ENCODE peak calls at places on chromosomes 7 and 10, in eight cellular contexts. D, Y, P, O, S, M, A and H are unnamed samples.

GRCh38 chr10:16989826-16990293 is 139.8 kb downstream of the CUBN start:
- DNase-seq in S (no peak), Y (no peak), A (peak), O (no peak), P (no peak), D (no peak), M (no peak), H (no peak)

GRCh38 chr7:9013940-9014339 is 580.5 kb downstream of the NXPH1 start:
- DNase-seq in Y (no peak), D (no peak), S (no peak), O (no peak), P (no peak), M (no peak), A (no peak), H (no peak)

GRCh38 chr7:78220754-78221153 is 422.2 kb downstream of the PHTF2 start:
- DNase-seq in Y (no peak), A (no peak), P (no peak), D (no peak), O (no peak), M (no peak), S (no peak), H (no peak)

GRCh38 chr7:101560856-101561255 is 68.2 kb downstream of the MYL10 start:
- DNase-seq in D (no peak), P (no peak), Y (no peak), S (no peak), O (no peak), M (no peak), A (no peak), H (no peak)

GRCh38 chr10:9342865-9343450 is 1288.5 kb downstream of the GATA3 start:
- DNase-seq in M (no peak), P (no peak), Y (no peak), O (no peak), S (no peak), D (peak), A (peak), H (peak)

GRCh38 chr7:128929201-128929808 is 8.4 kb upstream of the IRF5 start:
- DNase-seq in O (no peak), P (no peak), A (no peak), S (no peak), D (no peak), M (no peak), Y (no peak), H (no peak)

GRCh38 chr10:74585231-74586087 is 240.9 kb upstream of the KAT6B start:
- DNase-seq in Y (peak), S (peak), P (no peak), D (no peak), M (no peak), A (no peak), O (no peak), H (no peak)

GRCh38 chr10:12531305-12531738 is 182.0 kb downstream of the CAMK1D start:
- DNase-seq in M (no peak), P (no peak), O (no peak), S (no peak), A (no peak), D (no peak), Y (no peak), H (no peak)

GRCh38 chr7:89994483-89994882 is 159.8 kb upstream of the STEAP1 start:
- DNase-seq in O (no peak), Y (no peak), A (no peak), D (no peak), S (no peak), P (no peak), M (no peak), H (no peak)

GRCh38 chr10:50882540-50882983 is 2.9 kb downstream of the A1CF start:
- DNase-seq in Y (no peak), P (no peak), D (no peak), O (no peak), M (no peak), A (no peak), S (no peak), H (no peak)

GRCh38 chr10:111076191-111076681 is 593 bp upstream of the ADRA2A start:
- DNase-seq in P (peak), A (peak), D (peak), M (no peak), O (peak), S (peak), Y (peak), H (peak)

GRCh38 chr7:101208794-101209193 is 8.0 kb upstream of the MOGAT3 start:
- DNase-seq in M (no peak), Y (no peak), P (no peak), O (no peak), A (no peak), S (no peak), D (no peak), H (no peak)

GRCh38 chr10:48614481-48615383 is 9.9 kb upstream of the ARHGAP22 start:
- DNase-seq in D (no peak), M (no peak), A (peak), Y (no peak), O (no peak), P (no peak), S (no peak), H (no peak)

GRCh38 chr7:120833551-120833950 is 24.4 kb downstream of the TSPAN12 start:
- DNase-seq in D (no peak), A (no peak), S (no peak), P (no peak), M (no peak), O (no peak), Y (no peak), H (no peak)

GRCh38 chr10:90148121-90148855 is 446.9 kb downstream of the KIF20B start:
- DNase-seq in A (peak), D (peak), S (no peak), P (peak), O (no peak), M (no peak), Y (no peak), H (peak)

GRCh38 chr7:876972-877311 is 588 bp downstream of the GET4 start:
- DNase-seq in P (no peak), M (no peak), D (no peak), S (no peak), A (peak), Y (peak), O (no peak), H (peak)

GRCh38 chr10:96287392-96288105 is 16.2 kb upstream of the BLNK start:
- DNase-seq in Y (no peak), M (no peak), D (no peak), S (no peak), P (no peak), A (no peak), O (no peak), H (peak)

GRCh38 chr10:28181478-28182096 is 121.3 kb downstream of the MPP7 start:
- DNase-seq in O (no peak), S (no peak), D (no peak), P (no peak), M (no peak), A (peak), Y (no peak), H (no peak)

GRCh38 chr7:85972504-85973141 is 671.1 kb upstream of the GRM3 start:
- DNase-seq in M (no peak), S (no peak), D (no peak), O (no peak), P (no peak), Y (no peak), A (no peak), H (no peak)

GRCh38 chr10:122085423-122085911 is 96.5 kb downstream of the TACC2 start:
- DNase-seq in D (no peak), S (no peak), M (no peak), P (no peak), A (no peak), Y (no peak), O (no peak), H (no peak)

GRCh38 chr7:37730489-37730888 is 46.9 kb downstream of the GPR141 start:
- DNase-seq in Y (no peak), M (no peak), P (no peak), O (no peak), D (no peak), A (no peak), S (no peak), H (no peak)

GRCh38 chr7:18499407-18500197 is 4.1 kb downstream of the HDAC9 start:
- DNase-seq in O (peak), P (no peak), S (no peak), Y (no peak), D (no peak), M (no peak), A (no peak), H (no peak)

GRCh38 chr7:20998309-20998708 is 211.6 kb upstream of the SP8 start:
- DNase-seq in A (no peak), P (no peak), O (no peak), D (no peak), M (no peak), Y (no peak), S (no peak), H (peak)

GRCh38 chr10:6365384-6365783 is 162.7 kb downstream of the PFKFB3 start:
- DNase-seq in P (no peak), D (no peak), M (no peak), Y (no peak), A (no peak), S (no peak), O (no peak), H (no peak)

GRCh38 chr10:118672766-118673715 is 77.6 kb upstream of the PRLHR start:
- DNase-seq in Y (no peak), P (no peak), D (no peak), O (no peak), S (no peak), A (no peak), M (no peak), H (no peak)

GRCh38 chr7:128697301-128697905 is 25.3 kb downstream of the GARIN1A start:
- DNase-seq in P (peak), D (peak), M (no peak), O (peak), Y (no peak), A (peak), S (peak), H (no peak)

GRCh38 chr7:64313740-64314491 is at the start of gene ZNF736:
- DNase-seq in D (peak), S (peak), M (peak), A (peak), Y (peak), P (peak), O (peak), H (peak)

GRCh38 chr7:114973147-114973546 is 51.3 kb downstream of the MDFIC start:
- DNase-seq in S (no peak), M (no peak), A (no peak), D (peak), Y (no peak), P (no peak), O (no peak), H (no peak)

GRCh38 chr7:51307811-51308737 is 8.5 kb downstream of the COBL start:
- DNase-seq in O (no peak), P (no peak), D (no peak), A (no peak), S (no peak), M (no peak), Y (peak), H (no peak)

GRCh38 chr7:14275346-14275745 is 285.9 kb upstream of the ETV1 start:
- DNase-seq in O (no peak), D (no peak), P (no peak), Y (no peak), A (peak), S (no peak), M (no peak), H (no peak)

GRCh38 chr7:44112997-44113763 is 9.0 kb downstream of the AEBP1 start:
- DNase-seq in S (no peak), A (no peak), P (no peak), O (no peak), Y (no peak), D (no peak), M (no peak), H (no peak)

GRCh38 chr10:55519264-55519663 is 718.2 kb upstream of the PCDH15 start:
- DNase-seq in D (no peak), S (no peak), O (no peak), Y (no peak), A (no peak), M (no peak), P (no peak), H (no peak)

GRCh38 chr7:143299840-143300239 is 11.7 kb downstream of the CASP2 start:
- DNase-seq in P (peak), S (peak), Y (peak), O (no peak), D (no peak), M (peak), A (peak), H (peak)

GRCh38 chr10:122710576-122710975 is 10.9 kb upstream of the C10orf120 start:
- DNase-seq in Y (no peak), O (no peak), M (no peak), A (no peak), S (no peak), P (no peak), D (no peak), H (no peak)